ENCODE peak calls at places on chromosomes 11 and 22, in five cellular contexts. One of them, this sample, is unnamed.

GRCh38 chr22:33828302-33828701 is 92.0 kb downstream of the LARGE1 start:
- DNase-seq in stomach: no peak
- DNase-seq in left ventricle myocardium inferior: no peak
- DNase-seq in mammary epithelial cell: no peak
- DNase-seq in heart right ventricle: no peak
- DNase-seq in this sample: no peak

GRCh38 chr22:39478461-39478860 is 21.6 kb downstream of the MGAT3 start:
- DNase-seq in heart right ventricle: no peak
- DNase-seq in left ventricle myocardium inferior: no peak
- DNase-seq in mammary epithelial cell: peak; percentile 34
- DNase-seq in stomach: peak; percentile 45
- DNase-seq in this sample: no peak

GRCh38 chr11:8839306-8839956 is 71.6 kb upstream of the AKIP1 start:
- DNase-seq in mammary epithelial cell: no peak
- DNase-seq in heart right ventricle: no peak
- DNase-seq in left ventricle myocardium inferior: no peak
- DNase-seq in stomach: no peak
- DNase-seq in this sample: no peak

GRCh38 chr11:43908191-43908590 is 27.6 kb downstream of the ALKBH3 start:
- DNase-seq in stomach: no peak
- DNase-seq in heart right ventricle: no peak
- DNase-seq in mammary epithelial cell: no peak
- DNase-seq in left ventricle myocardium inferior: no peak
- DNase-seq in this sample: no peak

GRCh38 chr11:124814739-124815138 is 14.5 kb upstream of the MSANTD2 start:
- DNase-seq in mammary epithelial cell: no peak
- DNase-seq in left ventricle myocardium inferior: no peak
- DNase-seq in stomach: no peak
- DNase-seq in heart right ventricle: no peak
- DNase-seq in this sample: no peak

GRCh38 chr11:65134952-65135632 is 773 bp upstream of the SYVN1 start:
- DNase-seq in left ventricle myocardium inferior: peak; percentile 89
- DNase-seq in heart right ventricle: peak; percentile 86
- DNase-seq in mammary epithelial cell: peak; percentile 98
- DNase-seq in stomach: peak; percentile 98
- DNase-seq in this sample: peak; percentile 98

GRCh38 chr11:101011881-101012280 is 117.7 kb downstream of the PGR start:
- DNase-seq in stomach: no peak
- DNase-seq in left ventricle myocardium inferior: no peak
- DNase-seq in heart right ventricle: no peak
- DNase-seq in mammary epithelial cell: no peak
- DNase-seq in this sample: no peak

GRCh38 chr11:15113381-15113780 is 1.3 kb upstream of the INSC start:
- DNase-seq in left ventricle myocardium inferior: no peak
- DNase-seq in heart right ventricle: no peak
- DNase-seq in mammary epithelial cell: no peak
- DNase-seq in stomach: no peak
- DNase-seq in this sample: no peak

GRCh38 chr11:93668171-93668570 is 6.7 kb downstream of the CEP295 start:
- DNase-seq in left ventricle myocardium inferior: no peak
- DNase-seq in mammary epithelial cell: no peak
- DNase-seq in stomach: no peak
- DNase-seq in heart right ventricle: no peak
- DNase-seq in this sample: no peak

GRCh38 chr11:134592391-134592990 is 180.4 kb upstream of the B3GAT1 start:
- DNase-seq in left ventricle myocardium inferior: no peak
- DNase-seq in heart right ventricle: no peak
- DNase-seq in mammary epithelial cell: no peak
- DNase-seq in stomach: peak; percentile 44
- DNase-seq in this sample: no peak

GRCh38 chr22:38153821-38154562 is 27.6 kb downstream of the PLA2G6 start:
- DNase-seq in mammary epithelial cell: no peak
- DNase-seq in left ventricle myocardium inferior: no peak
- DNase-seq in stomach: no peak
- DNase-seq in heart right ventricle: no peak
- DNase-seq in this sample: peak; percentile 40

GRCh38 chr11:69115586-69116560 is 39.9 kb upstream of the SMIM38 start:
- DNase-seq in heart right ventricle: peak; percentile 73
- DNase-seq in mammary epithelial cell: no peak
- DNase-seq in left ventricle myocardium inferior: peak; percentile 81
- DNase-seq in stomach: peak; percentile 95
- DNase-seq in this sample: no peak

GRCh38 chr22:49964136-49964492 is 3.5 kb downstream of the PIM3 start:
- DNase-seq in left ventricle myocardium inferior: peak; percentile 17
- DNase-seq in stomach: peak; percentile 26
- DNase-seq in heart right ventricle: peak; percentile 17
- DNase-seq in mammary epithelial cell: no peak
- DNase-seq in this sample: peak; percentile 63

GRCh38 chr11:135027461-135027860 is 615.4 kb upstream of the B3GAT1 start:
- DNase-seq in stomach: peak; percentile 35
- DNase-seq in left ventricle myocardium inferior: no peak
- DNase-seq in heart right ventricle: no peak
- DNase-seq in mammary epithelial cell: peak; percentile 8
- DNase-seq in this sample: no peak

GRCh38 chr11:127492025-127492424 is 491.5 kb upstream of the KIRREL3 start:
- DNase-seq in left ventricle myocardium inferior: no peak
- DNase-seq in mammary epithelial cell: no peak
- DNase-seq in stomach: no peak
- DNase-seq in heart right ventricle: no peak
- DNase-seq in this sample: no peak

GRCh38 chr11:76265771-76266241 is 59.5 kb upstream of the WNT11 start:
- DNase-seq in left ventricle myocardium inferior: no peak
- DNase-seq in mammary epithelial cell: no peak
- DNase-seq in stomach: no peak
- DNase-seq in heart right ventricle: no peak
- DNase-seq in this sample: no peak

GRCh38 chr11:33857924-33858323 is 34.0 kb downstream of the LMO2 start:
- DNase-seq in left ventricle myocardium inferior: peak; percentile 74
- DNase-seq in heart right ventricle: peak; percentile 81
- DNase-seq in stomach: peak; percentile 77
- DNase-seq in mammary epithelial cell: peak; percentile 35
- DNase-seq in this sample: peak; percentile 84

GRCh38 chr22:25475554-25476022 is 88.9 kb upstream of the GRK3 start:
- DNase-seq in mammary epithelial cell: no peak
- DNase-seq in stomach: no peak
- DNase-seq in left ventricle myocardium inferior: no peak
- DNase-seq in heart right ventricle: no peak
- DNase-seq in this sample: peak; percentile 72

GRCh38 chr11:125931681-125932080 is 14.2 kb upstream of the VSIG10L2 start:
- DNase-seq in left ventricle myocardium inferior: no peak
- DNase-seq in stomach: no peak
- DNase-seq in mammary epithelial cell: no peak
- DNase-seq in heart right ventricle: no peak
- DNase-seq in this sample: no peak

GRCh38 chr11:36258730-36259360 is 30.4 kb downstream of the COMMD9 start:
- DNase-seq in stomach: peak; percentile 48
- DNase-seq in mammary epithelial cell: peak; percentile 35
- DNase-seq in left ventricle myocardium inferior: peak; percentile 32
- DNase-seq in heart right ventricle: peak; percentile 31
- DNase-seq in this sample: peak; percentile 72

GRCh38 chr11:92382311-92382710 is 157.7 kb downstream of the FAT3 start:
- DNase-seq in heart right ventricle: no peak
- DNase-seq in stomach: no peak
- DNase-seq in left ventricle myocardium inferior: no peak
- DNase-seq in mammary epithelial cell: no peak
- DNase-seq in this sample: no peak

GRCh38 chr11:92969634-92970347 is at the start of gene MTNR1B:
- DNase-seq in left ventricle myocardium inferior: no peak
- DNase-seq in mammary epithelial cell: no peak
- DNase-seq in stomach: no peak
- DNase-seq in heart right ventricle: no peak
- DNase-seq in this sample: no peak

GRCh38 chr11:3609416-3610265 is 32.2 kb downstream of the ART5 start:
- DNase-seq in heart right ventricle: no peak
- DNase-seq in left ventricle myocardium inferior: no peak
- DNase-seq in mammary epithelial cell: peak; percentile 23
- DNase-seq in stomach: no peak
- DNase-seq in this sample: no peak

GRCh38 chr11:128451651-128452470 is 135.5 kb downstream of the ETS1 start:
- DNase-seq in mammary epithelial cell: peak; percentile 44
- DNase-seq in stomach: peak; percentile 45
- DNase-seq in left ventricle myocardium inferior: peak; percentile 62
- DNase-seq in heart right ventricle: peak; percentile 75
- DNase-seq in this sample: peak; percentile 81

GRCh38 chr22:27609411-27610029 is 192.0 kb downstream of the MN1 start:
- DNase-seq in stomach: no peak
- DNase-seq in left ventricle myocardium inferior: no peak
- DNase-seq in heart right ventricle: no peak
- DNase-seq in mammary epithelial cell: no peak
- DNase-seq in this sample: no peak

GRCh38 chr11:85694385-85694980 is 8.5 kb upstream of the CCDC89 start:
- DNase-seq in stomach: no peak
- DNase-seq in heart right ventricle: no peak
- DNase-seq in left ventricle myocardium inferior: no peak
- DNase-seq in mammary epithelial cell: peak; percentile 16
- DNase-seq in this sample: no peak

GRCh38 chr11:66189031-66189745 is 79.3 kb upstream of the RAB1B start:
- DNase-seq in heart right ventricle: no peak
- DNase-seq in mammary epithelial cell: no peak
- DNase-seq in stomach: no peak
- DNase-seq in left ventricle myocardium inferior: no peak
- DNase-seq in this sample: no peak

GRCh38 chr11:19367051-19367709 is 126.4 kb upstream of the E2F8 start:
- DNase-seq in heart right ventricle: no peak
- DNase-seq in stomach: no peak
- DNase-seq in left ventricle myocardium inferior: no peak
- DNase-seq in mammary epithelial cell: no peak
- DNase-seq in this sample: no peak

GRCh38 chr11:12604557-12605105 is 69.6 kb upstream of the TEAD1 start:
- DNase-seq in stomach: no peak
- DNase-seq in mammary epithelial cell: no peak
- DNase-seq in left ventricle myocardium inferior: no peak
- DNase-seq in heart right ventricle: no peak
- DNase-seq in this sample: no peak

GRCh38 chr22:37818397-37819099 is 4.6 kb upstream of the GALR3 start:
- DNase-seq in mammary epithelial cell: peak; percentile 14
- DNase-seq in heart right ventricle: peak; percentile 70
- DNase-seq in left ventricle myocardium inferior: peak; percentile 60
- DNase-seq in stomach: peak; percentile 71
- DNase-seq in this sample: peak; percentile 83

GRCh38 chr11:95514386-95515145 is 275.0 kb downstream of the FAM76B start:
- DNase-seq in left ventricle myocardium inferior: no peak
- DNase-seq in mammary epithelial cell: peak; percentile 66
- DNase-seq in heart right ventricle: no peak
- DNase-seq in stomach: no peak
- DNase-seq in this sample: no peak
- H3K4me1 ChIP-seq in left ventricle myocardium inferior: peaks cover 14% of the 10 kb centered on the region
- H3K4me1 ChIP-seq in mammary epithelial cell: peaks cover 60% of the 10 kb centered on the region
- H3K4me1 ChIP-seq in heart right ventricle: peaks cover 22% of the 10 kb centered on the region
- H3K4me1 ChIP-seq in stomach: no peaks in the 10 kb centered on the region
- H3K4me1 ChIP-seq in this sample: no peaks in the 10 kb centered on the region

DNA sequence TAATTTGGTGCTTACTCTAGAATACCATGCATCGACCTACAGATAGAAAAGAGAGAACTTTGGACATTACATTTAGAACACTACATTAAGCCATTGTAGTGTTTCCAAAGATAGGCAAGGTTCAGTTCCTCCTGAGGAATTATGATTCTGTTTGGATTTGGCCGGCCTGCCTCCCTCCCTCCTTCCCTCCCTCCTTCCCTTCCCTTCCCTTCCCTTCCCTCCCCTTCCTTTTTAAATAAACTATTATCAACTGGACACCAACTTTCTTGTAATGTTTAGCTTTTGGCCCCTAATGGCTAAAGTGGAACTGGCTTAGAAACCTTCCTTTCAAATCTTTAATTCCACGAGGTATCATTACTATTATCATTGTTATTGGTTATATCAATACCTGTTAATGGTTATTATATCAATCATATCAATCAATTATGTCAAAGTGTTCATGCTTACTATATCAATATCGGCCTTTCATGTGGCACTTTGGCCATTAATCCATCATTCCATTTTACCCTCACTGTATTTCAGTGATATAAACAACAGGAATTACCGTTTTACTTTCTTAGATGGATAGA is 60.4 kb downstream of the TECTA start:
- DNase-seq in left ventricle myocardium inferior: no peak
- DNase-seq in mammary epithelial cell: no peak
- DNase-seq in heart right ventricle: no peak
- DNase-seq in stomach: no peak
- DNase-seq in this sample: no peak
- H3K4me3 ChIP-seq in left ventricle myocardium inferior: no peak overlapping the region
- H3K4me3 ChIP-seq in mammary epithelial cell: no peak overlapping the region
- H3K4me3 ChIP-seq in heart right ventricle: no peak overlapping the region
- H3K4me3 ChIP-seq in stomach: no peak overlapping the region
- H3K4me3 ChIP-seq in this sample: no peak overlapping the region

DNA sequence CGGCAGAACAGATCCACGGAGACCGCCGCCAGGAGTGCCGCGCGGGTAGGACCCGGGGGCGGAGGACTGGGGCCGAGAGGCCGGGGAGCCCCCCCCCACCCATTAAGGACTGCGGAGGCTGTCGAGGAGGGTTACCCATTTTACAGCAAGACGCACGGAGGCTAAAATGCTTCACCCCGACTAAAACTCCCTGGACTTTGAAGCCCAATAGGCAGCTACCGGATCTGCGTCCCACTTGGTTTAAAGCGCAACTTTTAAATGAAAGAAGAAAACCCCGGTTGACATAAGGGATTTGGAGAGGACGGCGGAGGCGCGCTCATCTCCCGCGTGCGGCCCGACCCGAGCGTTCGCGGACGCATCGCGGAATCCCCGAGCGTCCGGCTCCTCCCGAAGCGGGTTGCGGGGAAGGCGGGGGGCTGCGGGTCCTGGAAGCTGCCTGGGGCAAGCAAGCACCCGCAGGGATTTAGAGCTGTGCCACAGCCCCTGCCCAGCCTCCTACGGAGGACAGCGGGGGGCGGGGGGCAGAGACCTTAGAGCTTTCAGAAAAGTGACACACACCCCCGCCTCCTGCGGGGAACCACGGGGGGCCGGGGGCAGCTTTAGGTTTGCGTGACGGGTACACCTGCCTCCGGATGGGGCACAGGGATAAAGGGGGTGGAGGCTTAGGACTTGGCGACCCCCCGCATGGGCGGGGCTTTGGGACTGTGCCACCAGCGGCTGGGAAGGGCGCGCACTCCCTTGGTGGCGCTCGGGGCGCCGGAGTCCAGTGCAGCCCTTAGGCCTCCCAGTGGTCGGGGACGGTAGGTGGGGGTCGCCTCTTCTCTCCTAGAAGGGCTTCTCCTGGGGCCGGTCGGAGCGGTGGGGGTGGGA is 761 bp upstream of the CELSR1 start:
- DNase-seq in left ventricle myocardium inferior: peak; percentile 18
- DNase-seq in heart right ventricle: no peak
- DNase-seq in stomach: no peak
- DNase-seq in mammary epithelial cell: peak; percentile 66
- DNase-seq in this sample: no peak
- TF ChIP-seq CTCF in left ventricle myocardium inferior: peak; percentile 25
- TF ChIP-seq CTCF in heart right ventricle: no peak
- TF ChIP-seq CTCF in stomach: peak; percentile 8
- TF ChIP-seq CTCF in mammary epithelial cell: no peak
- TF ChIP-seq CTCF in this sample: no peak

DNA sequence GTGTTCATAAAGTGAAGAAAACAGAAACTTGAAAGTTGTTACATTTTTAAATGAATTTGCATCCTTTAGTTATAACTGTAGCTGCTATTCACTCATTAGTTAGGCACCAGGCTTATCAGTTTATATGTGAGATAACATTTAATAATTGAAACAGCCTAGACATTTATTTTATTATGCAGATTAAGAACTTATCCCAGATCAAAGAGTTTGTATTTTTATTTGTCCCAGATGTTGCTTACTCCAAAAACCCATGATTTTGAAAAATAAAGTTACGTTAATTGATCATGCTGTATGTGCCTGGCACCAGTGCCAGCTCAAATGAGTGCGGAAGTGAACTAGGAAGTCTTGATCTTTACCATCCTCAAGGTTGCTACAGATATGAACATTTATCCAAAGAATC is 172.7 kb upstream of the CARD18 start:
- DNase-seq in mammary epithelial cell: no peak
- DNase-seq in heart right ventricle: no peak
- DNase-seq in left ventricle myocardium inferior: no peak
- DNase-seq in stomach: no peak
- DNase-seq in this sample: no peak
- H3K4me1 ChIP-seq in mammary epithelial cell: no peaks in the 10 kb centered on the region
- H3K4me1 ChIP-seq in heart right ventricle: no peaks in the 10 kb centered on the region
- H3K4me1 ChIP-seq in left ventricle myocardium inferior: no peaks in the 10 kb centered on the region
- H3K4me1 ChIP-seq in stomach: no peaks in the 10 kb centered on the region
- H3K4me1 ChIP-seq in this sample: no peaks in the 10 kb centered on the region

This sample was measured in sigmoid colon.